ENCODE peak calls at places on chromosomes 12 and 14, in eight cellular contexts. E is CD8-positive, alpha-beta memory T cell; F is GM03348; Q is stimulated activated CD4-positive, alpha-beta T cell treated with anti-CD3 and anti-CD28 coated beads, Interleukin-1b, Interleukin-23, amount 100 ng/mL, for 48 hours; O is HuH-7.5; Z is AG04450; B is fibroblast of villous mesenchyme; S is Peyer's patch. D is an unnamed sample.

GRCh38 chr14:103143535-103143934 is 20.3 kb downstream of the TNFAIP2 start:
- DNase-seq in Q (no peak), B (peak; percentile 87), Z (no peak), S (no peak), O (no peak), F (no peak), E (no peak), D (no peak)

GRCh38 chr12:89212339-89212771 is 139.9 kb downstream of the DUSP6 start:
- DNase-seq in S (no peak), B (peak; percentile 27), Z (no peak), E (no peak), F (peak; percentile 6), Q (no peak), O (no peak), D (no peak)

GRCh38 chr12:225012-225411 is 11.1 kb upstream of the SLC6A12 start:
- DNase-seq in E (no peak), F (no peak), S (no peak), Q (no peak), O (no peak), B (no peak), Z (no peak), D (peak; percentile 42)

GRCh38 chr12:132063491-132063890 is 80.6 kb downstream of the DDX51 start:
- DNase-seq in E (no peak), Z (no peak), B (no peak), F (no peak), S (no peak), O (no peak), Q (no peak), D (no peak)

GRCh38 chr14:26290007-26290530 is 307.8 kb downstream of the NOVA1 start:
- DNase-seq in B (peak; percentile 37), O (no peak), F (peak; percentile 52), Z (no peak), S (no peak), Q (no peak), E (no peak), D (no peak)

GRCh38 chr14:27484633-27485032 is 886.8 kb upstream of the NOVA1 start:
- DNase-seq in F (no peak), Q (no peak), O (no peak), S (no peak), B (no peak), Z (no peak), E (no peak), D (no peak)

GRCh38 chr12:105205322-105206048 is 30.5 kb downstream of the APPL2 start:
- DNase-seq in F (no peak), E (no peak), S (no peak), Z (no peak), O (no peak), B (no peak), Q (no peak), D (no peak)

GRCh38 chr12:48424644-48425043 is 47.7 kb upstream of the ANP32D start:
- DNase-seq in B (no peak), S (no peak), O (no peak), Q (no peak), Z (no peak), E (no peak), F (no peak), D (no peak)

GRCh38 chr12:113240395-113240794 is 19.1 kb downstream of the TPCN1 start:
- DNase-seq in O (no peak), Z (no peak), B (no peak), Q (no peak), E (no peak), S (no peak), F (no peak), D (no peak)

GRCh38 chr12:121145221-121145620 is 12.5 kb downstream of the P2RX7 start:
- DNase-seq in B (no peak), O (no peak), F (no peak), Z (no peak), Q (peak; percentile 44), S (no peak), E (no peak), D (no peak)

GRCh38 chr14:84482256-84483071 is 1047.5 kb upstream of the FLRT2 start:
- DNase-seq in S (no peak), F (peak; percentile 57), Q (no peak), B (peak; percentile 39), E (no peak), O (no peak), Z (peak; percentile 18), D (no peak)

GRCh38 chr14:72632727-72633126 is 261.2 kb downstream of the DPF3 start:
- DNase-seq in S (no peak), Q (no peak), Z (no peak), O (no peak), B (no peak), F (no peak), E (no peak), D (no peak)

GRCh38 chr12:60522684-60523083 is 926.9 kb downstream of the SLC16A7 start:
- DNase-seq in Z (no peak), E (no peak), S (no peak), B (no peak), Q (no peak), O (no peak), F (no peak), D (no peak)

GRCh38 chr12:28795306-28795705 is 353.8 kb upstream of the FAR2 start:
- DNase-seq in F (no peak), E (no peak), B (peak; percentile 11), O (no peak), Z (peak; percentile 7), S (no peak), Q (no peak), D (no peak)

GRCh38 chr12:66537866-66538265 is 141.0 kb downstream of the GRIP1 start:
- DNase-seq in F (no peak), Z (no peak), O (no peak), Q (no peak), E (no peak), B (no peak), S (no peak), D (no peak)

GRCh38 chr14:90373887-90374286 is 22.9 kb upstream of the CALM1 start:
- DNase-seq in S (no peak), F (no peak), B (peak; percentile 92), E (no peak), Z (no peak), O (no peak), Q (no peak), D (no peak)

GRCh38 chr14:24828486-24828885 is 194.5 kb upstream of the GZMB start:
- DNase-seq in Q (no peak), B (no peak), F (no peak), O (no peak), Z (no peak), E (no peak), S (no peak), D (no peak)

GRCh38 chr14:92684801-92685560 is 63.4 kb downstream of the LGMN start:
- DNase-seq in Z (no peak), E (no peak), O (no peak), F (no peak), S (no peak), B (no peak), Q (no peak), D (no peak)

GRCh38 chr14:50476134-50476533 is 56.2 kb downstream of the MAP4K5 start:
- DNase-seq in F (no peak), Z (no peak), E (no peak), B (no peak), O (no peak), Q (no peak), S (no peak), D (no peak)

GRCh38 chr12:8912910-8913309 is 1.4 kb upstream of the PHC1 start:
- DNase-seq in B (no peak), Q (peak; percentile 16), S (no peak), Z (no peak), F (no peak), E (no peak), O (peak; percentile 14), D (no peak)

GRCh38 chr12:13181375-13182070 is 15.0 kb upstream of the EMP1 start:
- DNase-seq in S (no peak), O (no peak), B (peak; percentile 51), E (no peak), Q (no peak), F (no peak), Z (no peak), D (no peak)

GRCh38 chr12:115860619-115861018 is 416.9 kb downstream of the MED13L start:
- DNase-seq in O (no peak), F (no peak), B (no peak), Q (no peak), E (no peak), Z (no peak), S (no peak), D (no peak)

GRCh38 chr12:111150894-111151293 is 218.0 kb downstream of the PHETA1 start:
- DNase-seq in F (no peak), Z (no peak), E (no peak), O (no peak), Q (no peak), S (no peak), B (no peak), D (no peak)

GRCh38 chr12:2813573-2814185 is 1.2 kb downstream of the ITFG2 start:
- DNase-seq in F (peak; percentile 80), Q (peak; percentile 51), E (peak; percentile 7), S (peak; percentile 69), O (peak; percentile 62), Z (no peak), B (peak; percentile 79), D (no peak)

GRCh38 chr12:54193437-54193836 is 4.7 kb upstream of the SMUG1 start:
- DNase-seq in Z (no peak), F (no peak), Q (no peak), E (no peak), B (no peak), O (no peak), S (no peak), D (no peak)

GRCh38 chr12:125549836-125550235 is 484.6 kb downstream of the AACS start:
- DNase-seq in Z (no peak), B (no peak), E (no peak), F (no peak), O (no peak), Q (no peak), S (no peak), D (no peak)

GRCh38 chr12:67780580-67781084 is 132.1 kb downstream of the DYRK2 start:
- DNase-seq in F (no peak), E (no peak), Q (no peak), S (no peak), B (no peak), Z (no peak), O (no peak), D (no peak)

GRCh38 chr14:54712371-54712998 is 145.6 kb downstream of the SAMD4A start:
- DNase-seq in Z (no peak), E (no peak), S (no peak), O (no peak), Q (no peak), F (peak; percentile 44), B (peak; percentile 42), D (no peak)

GRCh38 chr12:42666671-42667243 is 77.2 kb upstream of the PRICKLE1 start:
- DNase-seq in O (no peak), B (no peak), E (no peak), Z (peak; percentile 38), Q (no peak), F (no peak), S (no peak), D (no peak)